ENCODE peak calls at places on chromosome 9, in five cellular contexts. One of them, this sample, is unnamed.

GRCh38 chr9:109880276-109881169 is 100.5 kb downstream of the PALM2AKAP2 start:
- DNase-seq in A172: peak
- DNase-seq in T-helper 1 cell: peak
- DNase-seq in NCI-H1092: no peak
- DNase-seq in T1000: no peak
- DNase-seq in this sample: no peak

GRCh38 chr9:115202960-115203751 is 85.2 kb upstream of the TNC start:
- DNase-seq in A172: no peak
- DNase-seq in T-helper 1 cell: no peak
- DNase-seq in NCI-H1092: no peak
- DNase-seq in T1000: no peak
- DNase-seq in this sample: no peak

GRCh38 chr9:113488490-113488889 is 25.0 kb downstream of the RGS3 start:
- DNase-seq in A172: no peak
- DNase-seq in T-helper 1 cell: no peak
- DNase-seq in NCI-H1092: no peak
- DNase-seq in T1000: no peak
- DNase-seq in this sample: no peak

GRCh38 chr9:37953775-37954437 is 50.0 kb upstream of the SLC25A51 start:
- DNase-seq in A172: peak
- DNase-seq in T-helper 1 cell: peak
- DNase-seq in NCI-H1092: no peak
- DNase-seq in T1000: peak
- DNase-seq in this sample: peak

GRCh38 chr9:120587357-120587756 is 7.4 kb upstream of the CDK5RAP2 start:
- DNase-seq in A172: no peak
- DNase-seq in T-helper 1 cell: no peak
- DNase-seq in NCI-H1092: no peak
- DNase-seq in T1000: no peak
- DNase-seq in this sample: no peak

GRCh38 chr9:28365736-28366135 is 792.5 kb upstream of the C9orf72 start:
- DNase-seq in A172: no peak
- DNase-seq in T-helper 1 cell: no peak
- DNase-seq in NCI-H1092: no peak
- DNase-seq in T1000: no peak
- DNase-seq in this sample: no peak

GRCh38 chr9:1052119-1052907 is 2.2 kb downstream of the DMRT2 start:
- DNase-seq in A172: no peak
- DNase-seq in T-helper 1 cell: no peak
- DNase-seq in NCI-H1092: no peak
- DNase-seq in T1000: no peak
- DNase-seq in this sample: no peak

GRCh38 chr9:108049026-108049591 is 559.5 kb upstream of the KLF4 start:
- DNase-seq in A172: peak
- DNase-seq in T-helper 1 cell: no peak
- DNase-seq in NCI-H1092: no peak
- DNase-seq in T1000: no peak
- DNase-seq in this sample: peak

GRCh38 chr9:97315550-97315949 is 8.1 kb downstream of the CCDC180 start:
- DNase-seq in A172: no peak
- DNase-seq in T-helper 1 cell: no peak
- DNase-seq in NCI-H1092: no peak
- DNase-seq in T1000: no peak
- DNase-seq in this sample: no peak

GRCh38 chr9:37341704-37342103 is 80.8 kb upstream of the GRHPR start:
- DNase-seq in A172: no peak
- DNase-seq in T-helper 1 cell: no peak
- DNase-seq in NCI-H1092: no peak
- DNase-seq in T1000: no peak
- DNase-seq in this sample: no peak

GRCh38 chr9:72857632-72858011 is 95.2 kb downstream of the ALDH1A1 start:
- DNase-seq in A172: no peak
- DNase-seq in T-helper 1 cell: no peak
- DNase-seq in NCI-H1092: no peak
- DNase-seq in T1000: no peak
- DNase-seq in this sample: no peak

GRCh38 chr9:110714314-110714713 is 45.7 kb downstream of the MUSK start:
- DNase-seq in A172: no peak
- DNase-seq in T-helper 1 cell: no peak
- DNase-seq in NCI-H1092: peak
- DNase-seq in T1000: no peak
- DNase-seq in this sample: no peak

GRCh38 chr9:126061575-126061974 is 265.1 kb upstream of the MVB12B start:
- DNase-seq in A172: no peak
- DNase-seq in T-helper 1 cell: no peak
- DNase-seq in NCI-H1092: no peak
- DNase-seq in T1000: no peak
- DNase-seq in this sample: no peak

GRCh38 chr9:137138701-137139467 is at the start of gene GRIN1:
- DNase-seq in A172: no peak
- DNase-seq in T-helper 1 cell: no peak
- DNase-seq in NCI-H1092: no peak
- DNase-seq in T1000: no peak
- DNase-seq in this sample: no peak

GRCh38 chr9:91489391-91489899 is 65.8 kb upstream of the NFIL3 start:
- DNase-seq in A172: peak
- DNase-seq in T-helper 1 cell: no peak
- DNase-seq in NCI-H1092: no peak
- DNase-seq in T1000: no peak
- DNase-seq in this sample: no peak

GRCh38 chr9:113992276-113992951 is 85.7 kb downstream of the AMBP start:
- DNase-seq in A172: no peak
- DNase-seq in T-helper 1 cell: no peak
- DNase-seq in NCI-H1092: peak
- DNase-seq in T1000: no peak
- DNase-seq in this sample: no peak

GRCh38 chr9:114001794-114002261 is 76.3 kb downstream of the AMBP start:
- DNase-seq in A172: no peak
- DNase-seq in T-helper 1 cell: no peak
- DNase-seq in NCI-H1092: no peak
- DNase-seq in T1000: no peak
- DNase-seq in this sample: no peak

GRCh38 chr9:76341616-76342015 is 52.6 kb downstream of the RFK start:
- DNase-seq in A172: no peak
- DNase-seq in T-helper 1 cell: no peak
- DNase-seq in NCI-H1092: no peak
- DNase-seq in T1000: no peak
- DNase-seq in this sample: no peak

GRCh38 chr9:91536211-91536691 is 112.6 kb upstream of the NFIL3 start:
- DNase-seq in A172: peak
- DNase-seq in T-helper 1 cell: no peak
- DNase-seq in NCI-H1092: no peak
- DNase-seq in T1000: peak
- DNase-seq in this sample: peak

GRCh38 chr9:112422417-112423148 is 42.7 kb downstream of the HSDL2 start:
- DNase-seq in A172: no peak
- DNase-seq in T-helper 1 cell: no peak
- DNase-seq in NCI-H1092: no peak
- DNase-seq in T1000: no peak
- DNase-seq in this sample: peak

GRCh38 chr9:93955356-93956182 is 414 bp upstream of the BARX1 start:
- DNase-seq in A172: no peak
- DNase-seq in T-helper 1 cell: no peak
- DNase-seq in NCI-H1092: peak
- DNase-seq in T1000: no peak
- DNase-seq in this sample: no peak

GRCh38 chr9:81529556-81530193 is 159.7 kb downstream of the TLE1 start:
- DNase-seq in A172: peak
- DNase-seq in T-helper 1 cell: no peak
- DNase-seq in NCI-H1092: no peak
- DNase-seq in T1000: no peak
- DNase-seq in this sample: no peak

GRCh38 chr9:99015448-99015847 is 71.7 kb downstream of the COL15A1 start:
- DNase-seq in A172: no peak
- DNase-seq in T-helper 1 cell: no peak
- DNase-seq in NCI-H1092: no peak
- DNase-seq in T1000: no peak
- DNase-seq in this sample: no peak

GRCh38 chr9:99594056-99594780 is 227.5 kb upstream of the NR4A3 start:
- DNase-seq in A172: no peak
- DNase-seq in T-helper 1 cell: no peak
- DNase-seq in NCI-H1092: no peak
- DNase-seq in T1000: no peak
- DNase-seq in this sample: no peak

GRCh38 chr9:79619930-79620329 is 48.2 kb downstream of the TLE4 start:
- DNase-seq in A172: no peak
- DNase-seq in T-helper 1 cell: no peak
- DNase-seq in NCI-H1092: no peak
- DNase-seq in T1000: no peak
- DNase-seq in this sample: no peak

GRCh38 chr9:32782476-32783167 is 718 bp upstream of the TMEM215 start:
- DNase-seq in A172: no peak
- DNase-seq in T-helper 1 cell: no peak
- DNase-seq in NCI-H1092: no peak
- DNase-seq in T1000: no peak
- DNase-seq in this sample: no peak

GRCh38 chr9:83238871-83239624 is 176.1 kb upstream of the RASEF start:
- DNase-seq in A172: no peak
- DNase-seq in T-helper 1 cell: no peak
- DNase-seq in NCI-H1092: no peak
- DNase-seq in T1000: no peak
- DNase-seq in this sample: no peak

GRCh38 chr9:134413890-134414731 is 87.9 kb downstream of the RXRA start:
- DNase-seq in A172: peak
- DNase-seq in T-helper 1 cell: no peak
- DNase-seq in NCI-H1092: peak
- DNase-seq in T1000: peak
- DNase-seq in this sample: peak

GRCh38 chr9:35180801-35181200 is 19.0 kb downstream of the UNC13B start:
- DNase-seq in A172: no peak
- DNase-seq in T-helper 1 cell: no peak
- DNase-seq in NCI-H1092: no peak
- DNase-seq in T1000: no peak
- DNase-seq in this sample: no peak

GRCh38 chr9:98039474-98040072 is 17.0 kb upstream of the NANS start:
- DNase-seq in A172: no peak
- DNase-seq in T-helper 1 cell: no peak
- DNase-seq in NCI-H1092: no peak
- DNase-seq in T1000: no peak
- DNase-seq in this sample: peak

GRCh38 chr9:86487222-86487841 is 133.1 kb upstream of the TUT7 start:
- DNase-seq in A172: peak
- DNase-seq in T-helper 1 cell: no peak
- DNase-seq in NCI-H1092: peak
- DNase-seq in T1000: no peak
- DNase-seq in this sample: peak

GRCh38 chr9:79034583-79034982 is 537.2 kb upstream of the TLE4 start:
- DNase-seq in A172: no peak
- DNase-seq in T-helper 1 cell: no peak
- DNase-seq in NCI-H1092: no peak
- DNase-seq in T1000: no peak
- DNase-seq in this sample: no peak

GRCh38 chr9:78212868-78213267 is 23.0 kb upstream of the CEP78 start:
- DNase-seq in A172: no peak
- DNase-seq in T-helper 1 cell: no peak
- DNase-seq in NCI-H1092: no peak
- DNase-seq in T1000: no peak
- DNase-seq in this sample: no peak

GRCh38 chr9:89532478-89532877 is 34.6 kb upstream of the SEMA4D start:
- DNase-seq in A172: no peak
- DNase-seq in T-helper 1 cell: peak
- DNase-seq in NCI-H1092: no peak
- DNase-seq in T1000: no peak
- DNase-seq in this sample: no peak

GRCh38 chr9:107683566-107683965 is 194.0 kb upstream of the KLF4 start:
- DNase-seq in A172: no peak
- DNase-seq in T-helper 1 cell: no peak
- DNase-seq in NCI-H1092: no peak
- DNase-seq in T1000: no peak
- DNase-seq in this sample: no peak

GRCh38 chr9:33785914-33786313 is 9.4 kb upstream of the PRSS3 start:
- DNase-seq in A172: no peak
- DNase-seq in T-helper 1 cell: no peak
- DNase-seq in NCI-H1092: no peak
- DNase-seq in T1000: no peak
- DNase-seq in this sample: no peak

GRCh38 chr9:89807101-89807395 is 202.2 kb downstream of the GADD45G start:
- DNase-seq in A172: no peak
- DNase-seq in T-helper 1 cell: no peak
- DNase-seq in NCI-H1092: no peak
- DNase-seq in T1000: no peak
- DNase-seq in this sample: no peak

GRCh38 chr9:81605154-81605670 is 84.1 kb downstream of the TLE1 start:
- DNase-seq in A172: no peak
- DNase-seq in T-helper 1 cell: no peak
- DNase-seq in NCI-H1092: no peak
- DNase-seq in T1000: no peak
- DNase-seq in this sample: no peak

This sample was measured in kidney glomerular epithelial cell.